ENCODE peak calls at places on chromosomes 4 and X, in four cellular contexts. One of them, this sample, is unnamed.

GRCh38 chrX:132956421-132957210 is 1.8 kb downstream of the HS6ST2 start:
- DNase-seq in tibial nerve: no peak
- DNase-seq in IMR-90: no peak
- DNase-seq in esophagus squamous epithelium: no peak
- DNase-seq in this sample: no peak

GRCh38 chr4:54513231-54513630 is 144.5 kb upstream of the KIT start:
- DNase-seq in IMR-90: peak; percentile 93
- DNase-seq in esophagus squamous epithelium: no peak
- DNase-seq in tibial nerve: no peak
- DNase-seq in this sample: no peak

GRCh38 chrX:12240491-12240890 is 102.2 kb downstream of the FRMPD4 start:
- DNase-seq in esophagus squamous epithelium: no peak
- DNase-seq in IMR-90: no peak
- DNase-seq in tibial nerve: no peak
- DNase-seq in this sample: no peak

GRCh38 chr4:166594326-166594946 is 639.9 kb downstream of the SPOCK3 start:
- DNase-seq in IMR-90: no peak
- DNase-seq in tibial nerve: no peak
- DNase-seq in esophagus squamous epithelium: no peak
- DNase-seq in this sample: peak; percentile 44

GRCh38 chr4:153169811-153170210 is 34.4 kb upstream of the TRIM2 start:
- DNase-seq in tibial nerve: no peak
- DNase-seq in IMR-90: no peak
- DNase-seq in esophagus squamous epithelium: no peak
- DNase-seq in this sample: no peak

GRCh38 chrX:2576793-2577192 is 76.0 kb upstream of the DHRSX start:
- DNase-seq in IMR-90: no peak
- DNase-seq in esophagus squamous epithelium: no peak
- DNase-seq in tibial nerve: no peak
- DNase-seq in this sample: no peak

GRCh38 chrX:38347136-38347535 is 5.3 kb upstream of the OTC start:
- DNase-seq in tibial nerve: no peak
- DNase-seq in esophagus squamous epithelium: no peak
- DNase-seq in IMR-90: peak; percentile 52
- DNase-seq in this sample: no peak

GRCh38 chr4:153260553-153261306 is 56.5 kb downstream of the TRIM2 start:
- DNase-seq in esophagus squamous epithelium: no peak
- DNase-seq in IMR-90: peak; percentile 23
- DNase-seq in tibial nerve: no peak
- DNase-seq in this sample: no peak

GRCh38 chr4:139892973-139893736 is 227.5 kb downstream of the MGST2 start:
- DNase-seq in tibial nerve: no peak
- DNase-seq in IMR-90: no peak
- DNase-seq in esophagus squamous epithelium: no peak
- DNase-seq in this sample: no peak

GRCh38 chr4:55768291-55768690 is 51.3 kb upstream of the EXOC1L start:
- DNase-seq in tibial nerve: no peak
- DNase-seq in esophagus squamous epithelium: no peak
- DNase-seq in IMR-90: peak; percentile 70
- DNase-seq in this sample: no peak

GRCh38 chr4:88356771-88357170 is 21.9 kb upstream of the HERC6 start:
- DNase-seq in esophagus squamous epithelium: no peak
- DNase-seq in IMR-90: no peak
- DNase-seq in tibial nerve: no peak
- DNase-seq in this sample: no peak

GRCh38 chrX:32530802-32531403 is 680.4 kb downstream of the DMD start:
- DNase-seq in tibial nerve: no peak
- DNase-seq in IMR-90: peak; percentile 52
- DNase-seq in esophagus squamous epithelium: no peak
- DNase-seq in this sample: peak; percentile 25

GRCh38 chr4:52861171-52861873 is 795 bp upstream of the RASL11B start:
- DNase-seq in IMR-90: no peak
- DNase-seq in esophagus squamous epithelium: no peak
- DNase-seq in tibial nerve: no peak
- DNase-seq in this sample: no peak

GRCh38 chr4:38462659-38463058 is 201.3 kb upstream of the KLF3 start:
- DNase-seq in IMR-90: no peak
- DNase-seq in esophagus squamous epithelium: no peak
- DNase-seq in tibial nerve: no peak
- DNase-seq in this sample: no peak

GRCh38 chr4:38464328-38464727 is 199.7 kb upstream of the KLF3 start:
- DNase-seq in IMR-90: no peak
- DNase-seq in esophagus squamous epithelium: no peak
- DNase-seq in tibial nerve: no peak
- DNase-seq in this sample: no peak

GRCh38 chr4:38466401-38466800 is 197.6 kb upstream of the KLF3 start:
- DNase-seq in tibial nerve: no peak
- DNase-seq in esophagus squamous epithelium: no peak
- DNase-seq in IMR-90: no peak
- DNase-seq in this sample: no peak

GRCh38 chr4:38461342-38461741 is 202.7 kb upstream of the KLF3 start:
- DNase-seq in esophagus squamous epithelium: no peak
- DNase-seq in IMR-90: no peak
- DNase-seq in tibial nerve: no peak
- DNase-seq in this sample: peak; percentile 34

GRCh38 chr4:38463268-38463958 is 200.6 kb upstream of the KLF3 start:
- DNase-seq in IMR-90: no peak
- DNase-seq in tibial nerve: no peak
- DNase-seq in esophagus squamous epithelium: no peak
- DNase-seq in this sample: no peak
- H3K27ac ChIP-seq in IMR-90: no peak overlapping the region
- H3K27ac ChIP-seq in tibial nerve: no peak overlapping the region
- H3K27ac ChIP-seq in esophagus squamous epithelium: no peak overlapping the region
- H3K27ac ChIP-seq in this sample: no peak overlapping the region

GRCh38 chrX:154011376-154012335 is 8.0 kb downstream of the IRAK1 start:
- DNase-seq in IMR-90: no peak
- DNase-seq in esophagus squamous epithelium: no peak
- DNase-seq in tibial nerve: no peak
- DNase-seq in this sample: no peak
- TF ChIP-seq POLR2A in IMR-90: no peak
- TF ChIP-seq POLR2A in esophagus squamous epithelium: no peak
- TF ChIP-seq POLR2A in tibial nerve: no peak
- TF ChIP-seq POLR2A in this sample: no peak

DNA sequence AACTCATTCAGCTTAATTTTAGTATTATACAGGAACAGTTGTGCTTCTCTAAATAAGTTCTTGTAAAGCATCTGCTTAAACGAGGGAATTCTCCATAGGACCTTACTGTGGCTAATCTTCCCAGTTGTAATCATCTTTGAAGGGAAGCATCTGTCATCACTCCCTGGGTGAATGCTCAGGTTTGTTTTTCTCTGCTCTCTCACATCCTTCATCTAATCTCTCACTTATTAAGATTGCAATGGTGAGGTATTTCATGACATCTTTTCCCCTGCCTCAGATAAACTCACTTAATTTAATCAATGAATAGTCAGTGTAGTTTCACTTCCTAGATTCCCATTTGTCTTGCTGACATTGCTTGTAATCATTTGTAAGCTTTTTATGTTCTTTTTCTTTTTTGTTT is 121.8 kb upstream of the ADAMTS3 start:
- DNase-seq in tibial nerve: no peak
- DNase-seq in IMR-90: no peak
- DNase-seq in esophagus squamous epithelium: no peak
- DNase-seq in this sample: no peak
- H3K27ac ChIP-seq in tibial nerve: no peak overlapping the region
- H3K27ac ChIP-seq in IMR-90: no peak overlapping the region
- H3K27ac ChIP-seq in esophagus squamous epithelium: no peak overlapping the region
- H3K27ac ChIP-seq in this sample: no peak overlapping the region

GRCh38 chrX:40175416-40176255 is 77.9 kb upstream of the BCOR start:
- DNase-seq in tibial nerve: no peak
- DNase-seq in esophagus squamous epithelium: peak; percentile 40
- DNase-seq in IMR-90: no peak
- DNase-seq in this sample: peak; percentile 75
- TF ChIP-seq POLR2A in tibial nerve: no peak
- TF ChIP-seq POLR2A in esophagus squamous epithelium: no peak
- TF ChIP-seq POLR2A in IMR-90: no peak
- TF ChIP-seq POLR2A in this sample: no peak

GRCh38 chrX:126550816-126551215 is 1.8 kb downstream of the DCAF12L1 start:
- DNase-seq in IMR-90: no peak
- DNase-seq in tibial nerve: no peak
- DNase-seq in esophagus squamous epithelium: no peak
- DNase-seq in this sample: no peak
- H3K27ac ChIP-seq in IMR-90: no peak overlapping the region
- H3K27ac ChIP-seq in tibial nerve: no peak overlapping the region
- H3K27ac ChIP-seq in esophagus squamous epithelium: no peak overlapping the region
- H3K27ac ChIP-seq in this sample: no peak overlapping the region

This sample was measured in testis.